ENCODE peak calls at places on chromosome 14, in five cellular contexts. D is prostate gland; Q is CD8-positive, alpha-beta memory T cell; Y is transverse colon; Z is ovary. H is an unnamed sample.
A peak's percentile ranks its signal among the peaks of the same experiment; 100 is the strongest.

GRCh38 chr14:41868396-41868795 is 261.7 kb downstream of the LRFN5 start:
- DNase-seq in Q (no peak), D (no peak), Z (no peak), Y (no peak), H (no peak)

GRCh38 chr14:51095854-51096823 is 1.2 kb upstream of the TRIM9 start:
- DNase-seq in Y (peak; percentile 18), D (no peak), Q (no peak), Z (peak; percentile 23), H (peak; percentile 5)

GRCh38 chr14:71452535-71452934 is 479.7 kb upstream of the RGS6 start:
- DNase-seq in D (no peak), Y (no peak), Q (no peak), Z (no peak), H (no peak)

GRCh38 chr14:54564071-54564798 is 2.7 kb upstream of the SAMD4A start:
- DNase-seq in Z (no peak), Y (no peak), Q (peak; percentile 58), D (no peak), H (no peak)

GRCh38 chr14:92475037-92475436 is 38.5 kb upstream of the RIN3 start:
- DNase-seq in Q (no peak), D (no peak), Y (no peak), Z (no peak), H (no peak)

GRCh38 chr14:64910847-64911495 is 3.3 kb upstream of the CHURC1 start:
- DNase-seq in Q (no peak), Y (no peak), Z (no peak), D (no peak), H (no peak)

GRCh38 chr14:51023964-51024363 is 70.9 kb downstream of the TRIM9 start:
- DNase-seq in Q (no peak), D (no peak), Z (no peak), Y (no peak), H (no peak)

GRCh38 chr14:89654998-89655397 is 238.0 kb upstream of the FOXN3 start:
- DNase-seq in Z (no peak), D (no peak), Q (no peak), Y (no peak), H (no peak)

GRCh38 chr14:45251912-45252311 is 1.1 kb downstream of the MIS18BP1 start:
- DNase-seq in Z (no peak), Y (no peak), Q (no peak), D (no peak), H (no peak)

GRCh38 chr14:54435500-54435981 is 5.6 kb downstream of the CNIH1 start:
- DNase-seq in Q (no peak), D (no peak), Y (no peak), Z (no peak), H (no peak)

GRCh38 chr14:106490442-106490841 is 964.1 kb downstream of the TMEM121 start:
- DNase-seq in D (no peak), Q (no peak), Y (no peak), Z (no peak), H (no peak)
- H3K9me3 ChIP-seq in D (no peaks in the 10 kb centered on the region), Q (no peaks in the 10 kb centered on the region), Y (no peaks in the 10 kb centered on the region), Z (no peaks in the 10 kb centered on the region), H (no peaks in the 10 kb centered on the region)

GRCh38 chr14:105220699-105221597 is 27.4 kb upstream of the BTBD6 start:
- DNase-seq in D (no peak), Z (no peak), Q (no peak), Y (no peak), H (peak; percentile 31)
- H3K27ac ChIP-seq in D (no peak overlapping the region), Z (no peak overlapping the region), Q (no peak overlapping the region), Y (no peak overlapping the region), H (no peak overlapping the region)

GRCh38 chr14:60686865-60687264 is 37.3 kb downstream of the SIX4 start:
- DNase-seq in Z (no peak), D (no peak), Q (no peak), Y (no peak), H (no peak)

GRCh38 chr14:60695327-60695726 is 28.8 kb downstream of the SIX4 start:
- DNase-seq in Q (no peak), D (no peak), Z (no peak), Y (no peak), H (no peak)

DNA sequence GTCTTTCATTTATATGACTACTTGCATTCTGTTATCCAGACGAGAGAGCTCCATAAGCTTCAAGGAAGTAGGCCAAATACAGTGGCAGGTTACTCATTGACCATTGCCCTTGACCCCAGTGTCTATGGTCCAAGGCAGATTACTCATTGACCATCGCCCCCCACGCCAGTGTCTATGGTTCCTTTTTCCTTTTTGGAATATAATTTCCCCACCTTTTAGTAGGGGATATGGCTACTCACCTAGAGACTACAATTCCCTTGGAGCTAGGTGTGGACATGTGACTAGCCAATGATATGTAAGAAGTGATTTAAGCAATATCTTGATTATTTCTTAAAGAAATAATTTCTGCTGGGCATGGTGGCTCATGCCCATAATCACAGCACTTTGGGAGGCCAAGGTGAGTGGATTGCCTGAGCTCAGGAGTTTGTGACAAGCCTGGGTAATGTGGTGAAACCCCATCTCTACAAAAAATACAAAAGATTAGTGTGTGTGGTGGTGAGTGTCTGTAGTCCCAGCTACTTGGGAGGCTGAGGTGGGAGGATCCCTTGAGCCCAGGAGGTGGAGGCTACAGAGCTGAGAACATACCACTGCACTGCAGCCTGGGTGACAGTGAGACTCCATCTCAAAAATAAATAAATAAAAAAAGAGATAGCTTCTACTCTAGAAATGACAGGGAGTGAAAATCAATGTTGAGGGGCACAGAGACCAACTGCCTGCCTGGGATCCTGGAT is 32.6 kb downstream of the SIX4 start:
- DNase-seq in Z (no peak), Q (no peak), D (no peak), Y (no peak), H (no peak)
- H3K4me3 ChIP-seq in Z (no peak overlapping the region), Q (no peak overlapping the region), D (no peak overlapping the region), Y (no peak overlapping the region), H (no peak overlapping the region)

GRCh38 chr14:28280997-28281598 is 485.5 kb upstream of the FOXG1 start:
- DNase-seq in Y (no peak), Z (no peak), Q (no peak), D (no peak), H (no peak)

GRCh38 chr14:28280530-28280929 is 486.1 kb upstream of the FOXG1 start:
- DNase-seq in Z (no peak), Q (no peak), Y (no peak), D (no peak), H (no peak)
- H3K9me3 ChIP-seq in Z (no peaks in the 10 kb centered on the region), Q (no peaks in the 10 kb centered on the region), Y (no peaks in the 10 kb centered on the region), D (no peaks in the 10 kb centered on the region), H (no peaks in the 10 kb centered on the region)

DNA sequence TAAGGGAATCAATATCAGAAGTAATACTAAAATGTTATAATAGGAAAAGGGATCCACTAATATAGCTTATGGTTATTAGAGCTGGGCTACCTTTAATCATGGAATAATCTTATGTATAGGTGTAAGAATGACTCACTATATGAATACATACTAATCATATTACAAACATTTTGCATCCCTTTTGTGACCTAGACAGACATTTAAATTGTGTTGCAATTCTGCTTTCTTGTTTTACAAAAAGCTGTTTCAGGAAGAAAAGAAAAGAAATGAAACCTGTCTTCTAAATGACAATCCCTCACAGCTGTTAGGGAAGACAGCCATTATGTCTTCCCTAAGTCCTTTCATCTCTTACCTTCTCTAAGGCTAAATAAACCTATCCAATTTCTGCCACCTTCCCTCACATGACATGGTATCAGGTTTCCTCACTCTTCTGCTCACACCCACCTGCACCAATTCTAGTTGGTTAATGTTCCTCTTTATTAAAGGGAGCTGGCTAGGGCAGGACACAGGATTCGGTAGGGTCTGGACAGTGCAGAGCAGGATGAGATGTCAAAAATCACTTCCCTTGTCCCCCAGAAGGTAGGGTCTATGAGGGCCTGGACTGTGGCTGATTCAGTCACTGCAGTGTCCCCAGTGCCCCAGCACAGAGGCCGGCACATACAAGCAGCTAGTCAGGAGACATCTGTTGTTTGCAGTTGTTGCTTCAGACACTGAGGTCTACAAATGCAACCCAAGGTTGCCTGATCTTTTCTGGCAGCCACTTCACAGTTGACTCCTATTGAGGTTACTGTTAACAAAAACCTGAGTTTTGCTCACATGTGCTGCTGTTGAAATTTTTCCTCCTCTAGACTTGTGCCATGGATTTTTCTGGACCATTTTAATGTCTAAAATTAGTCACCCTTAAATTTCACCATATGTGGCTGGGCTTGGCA is 3.8 kb downstream of the DHRS7 start:
- DNase-seq in Z (no peak), Y (no peak), D (peak; percentile 33), Q (no peak), H (no peak)
- H3K27ac ChIP-seq in Z (peak overlapping the region; percentile 3), Y (peak overlapping the region; percentile 12), D (peak overlapping the region; percentile 97), Q (no peak overlapping the region), H (no peak overlapping the region)

GRCh38 chr14:83485591-83485990 is 1951.9 kb upstream of the SEL1L start:
- DNase-seq in Q (no peak), Z (no peak), Y (no peak), D (no peak), H (no peak)
- H3K4me3 ChIP-seq in Q (no peak overlapping the region), Z (no peak overlapping the region), Y (no peak overlapping the region), D (no peak overlapping the region), H (no peak overlapping the region)

GRCh38 chr14:87380054-87380453 is 612.9 kb downstream of the GALC start:
- DNase-seq in Q (no peak), D (no peak), Z (no peak), Y (no peak), H (no peak)
- H3K9me3 ChIP-seq in Q (no peaks in the 10 kb centered on the region), D (no peaks in the 10 kb centered on the region), Z (no peaks in the 10 kb centered on the region), Y (no peaks in the 10 kb centered on the region), H (no peaks in the 10 kb centered on the region)

H was measured in pancreas.